ENCODE peak calls at places on chromosome 7, in six cellular contexts. Z is OCI-LY7; F is IMR-90; D is upper lobe of right lung; O is osteoblast; K is CD8-positive, alpha-beta T cell. T is an unnamed sample.
A peak's percentile ranks its signal among the peaks of the same experiment; 100 is the strongest.

GRCh38 chr7:153381275-153382119 is 621.9 kb downstream of the ACTR3B start:
- DNase-seq in Z (peak; percentile 36), D (peak; percentile 66), O (no peak), K (no peak), F (no peak), T (peak; percentile 17)

GRCh38 chr7:99860281-99861127 is 16.3 kb downstream of the OR2AE1 start:
- DNase-seq in Z (no peak), O (peak; percentile 87), F (peak; percentile 52), K (no peak), D (no peak), T (peak; percentile 32)

GRCh38 chr7:144011458-144012230 is 11.5 kb downstream of the OR6B1 start:
- DNase-seq in Z (no peak), K (no peak), D (no peak), O (peak; percentile 51), F (peak; percentile 51), T (no peak)

GRCh38 chr7:32502656-32503189 is 7.4 kb downstream of the AVL9 start:
- DNase-seq in D (no peak), F (no peak), Z (no peak), O (no peak), K (no peak), T (no peak)

GRCh38 chr7:71613316-71613715 is 481.4 kb downstream of the GALNT17 start:
- DNase-seq in K (no peak), D (no peak), Z (no peak), F (no peak), O (no peak), T (no peak)

GRCh38 chr7:71208881-71209280 is 76.9 kb downstream of the GALNT17 start:
- DNase-seq in O (no peak), D (no peak), K (no peak), F (no peak), Z (no peak), T (no peak)

GRCh38 chr7:151754142-151754590 is 122.7 kb downstream of the PRKAG2 start:
- DNase-seq in K (no peak), Z (peak; percentile 66), O (peak; percentile 99), F (peak; percentile 99), D (peak; percentile 85), T (peak; percentile 91)

GRCh38 chr7:151987748-151988529 is 31.7 kb downstream of the GALNTL5 start:
- DNase-seq in F (peak; percentile 42), Z (no peak), D (no peak), O (peak; percentile 83), K (no peak), T (no peak)

GRCh38 chr7:111561659-111561908 is 708 bp downstream of the IMMP2L start:
- DNase-seq in Z (no peak), F (no peak), D (no peak), O (peak; percentile 21), K (no peak), T (no peak)

GRCh38 chr7:55060690-55061414 is 42.0 kb downstream of the EGFR start:
- DNase-seq in F (peak; percentile 78), O (no peak), D (no peak), K (no peak), Z (no peak), T (no peak)

GRCh38 chr7:73621168-73622063 is 2.9 kb downstream of the MLXIPL start:
- DNase-seq in K (no peak), D (no peak), Z (no peak), O (peak; percentile 88), F (no peak), T (no peak)

GRCh38 chr7:147432068-147432467 is 1158.5 kb upstream of the C7orf33 start:
- DNase-seq in Z (no peak), K (no peak), O (no peak), F (peak; percentile 48), D (no peak), T (no peak)

GRCh38 chr7:141071855-141072547 is 1.9 kb upstream of the TMEM178B start:
- DNase-seq in Z (no peak), K (no peak), D (no peak), F (no peak), O (peak; percentile 65), T (no peak)

GRCh38 chr7:148264933-148265557 is 325.5 kb upstream of the C7orf33 start:
- DNase-seq in O (peak; percentile 54), Z (peak; percentile 56), K (no peak), F (peak; percentile 13), D (no peak), T (peak; percentile 53)

GRCh38 chr7:32890010-32890552 is 1.5 kb downstream of the KBTBD2 start:
- DNase-seq in D (no peak), Z (peak; percentile 19), K (no peak), F (peak; percentile 52), O (no peak), T (peak; percentile 59)

GRCh38 chr7:152522551-152522950 is 86.7 kb upstream of the KMT2C start:
- DNase-seq in F (no peak), D (no peak), Z (no peak), K (no peak), O (peak; percentile 75), T (no peak)

GRCh38 chr7:80830584-80831319 is 88.1 kb downstream of the SEMA3C start:
- DNase-seq in K (no peak), F (peak; percentile 48), Z (no peak), D (no peak), O (no peak), T (no peak)

GRCh38 chr7:94190599-94191061 is 186.5 kb upstream of the BET1 start:
- DNase-seq in Z (no peak), D (no peak), F (peak; percentile 98), K (no peak), O (peak; percentile 83), T (no peak)

GRCh38 chr7:56081626-56082340 is 11.0 kb downstream of the PHKG1 start:
- DNase-seq in F (no peak), K (no peak), O (no peak), Z (no peak), D (peak; percentile 52), T (no peak)

GRCh38 chr7:56078196-56078595 is 14.1 kb downstream of the SUMF2 start:
- DNase-seq in K (no peak), O (peak; percentile 46), D (peak; percentile 48), Z (no peak), F (no peak), T (peak; percentile 27)

GRCh38 chr7:56083150-56083785 is 9.5 kb downstream of the PHKG1 start:
- DNase-seq in F (no peak), O (peak; percentile 30), K (no peak), D (peak; percentile 59), Z (no peak), T (no peak)

GRCh38 chr7:56077681-56078080 is 13.6 kb downstream of the SUMF2 start:
- DNase-seq in D (peak; percentile 30), O (no peak), F (no peak), K (no peak), Z (no peak), T (peak; percentile 23)

DNA sequence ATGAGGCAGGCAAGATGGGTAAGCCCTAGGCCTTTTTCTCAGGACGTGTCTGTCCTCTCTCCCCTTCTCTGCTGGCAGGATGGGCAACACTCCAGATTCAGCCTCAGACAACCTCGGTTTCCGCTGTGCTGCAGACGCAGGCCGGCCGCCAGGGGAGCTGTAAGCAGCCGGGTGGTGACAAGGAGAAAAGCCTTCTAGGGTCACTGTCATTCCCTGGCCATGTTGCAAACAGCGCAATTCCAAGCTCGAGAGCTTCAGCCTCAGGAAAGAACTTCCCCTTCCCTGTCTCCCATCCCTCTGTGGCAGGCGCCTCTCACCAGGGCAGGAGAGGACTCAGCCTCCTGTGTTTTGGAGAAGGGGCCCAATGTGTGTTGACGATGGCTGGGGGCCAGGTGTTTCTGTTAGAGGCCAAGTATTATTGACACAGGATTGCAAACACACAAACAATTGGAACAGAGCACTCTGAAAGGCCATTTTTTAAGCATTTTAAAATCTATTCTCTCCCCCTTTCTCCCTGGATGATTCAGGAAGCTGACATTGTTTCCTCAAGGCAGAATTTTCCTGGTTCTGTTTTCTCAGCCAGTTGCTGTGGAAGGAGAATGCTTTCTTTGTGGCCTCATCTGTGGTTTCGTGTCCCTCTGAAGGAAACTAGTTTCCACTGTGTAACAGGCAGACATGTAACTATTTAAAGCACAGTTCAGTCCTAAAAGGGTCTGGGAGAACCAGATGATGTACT is 13.1 kb downstream of the PHKG1 start:
- DNase-seq in Z (no peak), O (peak; percentile 96), K (no peak), D (peak; percentile 71), F (peak; percentile 71), T (no peak)
- H3K4me3 ChIP-seq in Z (no peak overlapping the region), O (no peak overlapping the region), K (no peak overlapping the region), D (no peak overlapping the region), F (no peak overlapping the region), T (no peak overlapping the region)

DNA sequence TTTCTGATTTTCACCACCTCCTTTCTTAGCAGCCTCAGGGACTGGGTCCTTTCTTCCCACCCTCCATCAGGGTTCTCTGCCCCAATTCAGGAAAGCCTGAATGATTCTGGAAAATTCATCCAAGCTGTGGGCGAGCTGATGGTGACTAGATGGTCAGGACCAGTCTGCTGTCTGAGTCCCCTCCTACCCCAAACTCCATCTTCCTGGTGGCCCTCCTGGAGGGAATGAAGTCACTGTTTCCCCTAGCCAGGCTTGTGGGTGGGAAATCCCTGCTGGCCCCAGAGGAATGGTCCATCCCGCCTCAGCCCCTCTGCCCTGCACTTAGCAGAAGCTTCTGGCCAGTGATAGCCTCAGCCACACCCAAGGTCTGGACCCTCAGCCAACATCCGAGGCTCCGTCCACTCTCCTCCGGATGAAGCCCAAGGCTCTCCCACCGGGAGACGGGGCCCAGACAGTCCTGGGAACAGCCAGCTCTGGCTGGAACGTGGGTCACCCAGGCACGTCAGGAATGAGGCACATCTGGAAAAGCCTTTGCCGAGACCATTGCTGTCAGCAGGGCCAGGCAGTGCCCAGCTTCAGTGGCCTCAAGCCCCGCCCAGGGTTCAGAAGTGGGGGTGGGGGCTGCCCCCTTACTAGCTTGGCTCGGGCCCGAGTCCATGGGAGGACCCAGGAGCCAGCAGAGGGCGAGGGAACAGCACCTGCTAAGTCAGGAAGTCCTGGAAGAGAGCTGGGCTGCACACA is 4.0 kb upstream of the AQP1 start:
- DNase-seq in O (peak; percentile 92), K (no peak), D (no peak), Z (no peak), F (no peak), T (no peak)
- TF ChIP-seq CTCF in O (no peak), K (no peak), D (no peak), Z (no peak), F (no peak), T (no peak)

GRCh38 chr7:102410123-102410522 is 14.0 kb downstream of the PRKRIP1 start:
- DNase-seq in K (no peak), Z (no peak), F (no peak), O (no peak), D (no peak), T (no peak)
- H3K36me3 ChIP-seq in K (peaks cover 40% of the 10 kb centered on the region), Z (peaks cover 96% of the 10 kb centered on the region), F (peaks cover 59% of the 10 kb centered on the region), O (peaks cover 81% of the 10 kb centered on the region), D (peaks cover 94% of the 10 kb centered on the region), T (peaks cover 8% of the 10 kb centered on the region)

GRCh38 chr7:43589728-43590127 is 6.8 kb downstream of the STK17A start:
- DNase-seq in Z (no peak), F (no peak), K (no peak), D (no peak), O (no peak), T (no peak)

GRCh38 chr7:43592321-43592720 is 9.4 kb downstream of the STK17A start:
- DNase-seq in K (no peak), D (no peak), O (no peak), Z (no peak), F (no peak), T (no peak)

GRCh38 chr7:43591551-43592180 is 8.8 kb downstream of the STK17A start:
- DNase-seq in F (peak; percentile 29), Z (no peak), O (peak; percentile 80), K (no peak), D (no peak), T (no peak)

GRCh38 chr7:43589133-43589478 is 6.2 kb downstream of the STK17A start:
- DNase-seq in Z (no peak), D (no peak), K (no peak), O (no peak), F (no peak), T (no peak)

GRCh38 chr7:43590862-43591550 is 8.1 kb downstream of the STK17A start:
- DNase-seq in Z (peak; percentile 46), O (no peak), F (no peak), K (no peak), D (no peak), T (no peak)
- H3K4me3 ChIP-seq in Z (no peak overlapping the region), O (no peak overlapping the region), F (no peak overlapping the region), K (peak overlapping the region; percentile 21), D (no peak overlapping the region), T (no peak overlapping the region)